ENCODE peak calls at places on chromosome 19, in four cellular contexts. One of them, this sample, is unnamed. For H3K4me1, the result is how much of the 10 kb centered on the place peaks cover.

GRCh38 chr19:35885225-35885624 is 15.1 kb downstream of the NFKBID start:
- DNase-seq in effector memory CD4-positive, alpha-beta T cell: no peak
- DNase-seq in MM.1S: no peak
- DNase-seq in mammary epithelial cell: no peak
- DNase-seq in this sample: no peak

GRCh38 chr19:17357078-17357666 is 19.8 kb downstream of the GTPBP3 start:
- DNase-seq in effector memory CD4-positive, alpha-beta T cell: no peak
- DNase-seq in mammary epithelial cell: no peak
- DNase-seq in MM.1S: no peak
- DNase-seq in this sample: no peak

GRCh38 chr19:18274776-18275356 is 614 bp upstream of the IQCN start:
- DNase-seq in mammary epithelial cell: peak
- DNase-seq in effector memory CD4-positive, alpha-beta T cell: no peak
- DNase-seq in MM.1S: no peak
- DNase-seq in this sample: no peak

GRCh38 chr19:9406798-9407352 is 28.5 kb downstream of the ZNF266 start:
- DNase-seq in effector memory CD4-positive, alpha-beta T cell: no peak
- DNase-seq in MM.1S: no peak
- DNase-seq in mammary epithelial cell: peak
- DNase-seq in this sample: no peak

GRCh38 chr19:17405250-17406038 is at the start of gene BST2:
- DNase-seq in mammary epithelial cell: no peak
- DNase-seq in effector memory CD4-positive, alpha-beta T cell: peak
- DNase-seq in MM.1S: peak
- DNase-seq in this sample: peak

GRCh38 chr19:5250127-5250659 is 90.4 kb downstream of the PTPRS start:
- DNase-seq in mammary epithelial cell: no peak
- DNase-seq in MM.1S: no peak
- DNase-seq in effector memory CD4-positive, alpha-beta T cell: no peak
- DNase-seq in this sample: no peak

GRCh38 chr19:1009043-1009975 is 9.1 kb downstream of the GRIN3B start:
- DNase-seq in MM.1S: no peak
- DNase-seq in effector memory CD4-positive, alpha-beta T cell: no peak
- DNase-seq in mammary epithelial cell: no peak
- DNase-seq in this sample: no peak

GRCh38 chr19:2962018-2962670 is 15.2 kb upstream of the TLE6 start:
- DNase-seq in mammary epithelial cell: peak
- DNase-seq in effector memory CD4-positive, alpha-beta T cell: no peak
- DNase-seq in MM.1S: peak
- DNase-seq in this sample: peak

GRCh38 chr19:17706750-17707181 is 12.5 kb upstream of the MAP1S start:
- DNase-seq in mammary epithelial cell: no peak
- DNase-seq in effector memory CD4-positive, alpha-beta T cell: no peak
- DNase-seq in MM.1S: no peak
- DNase-seq in this sample: peak

GRCh38 chr19:943551-944170 is 17.8 kb downstream of the ARID3A start:
- DNase-seq in MM.1S: no peak
- DNase-seq in effector memory CD4-positive, alpha-beta T cell: no peak
- DNase-seq in mammary epithelial cell: no peak
- DNase-seq in this sample: no peak

GRCh38 chr19:50465986-50466771 is 10.1 kb upstream of the EMC10 start:
- DNase-seq in mammary epithelial cell: no peak
- DNase-seq in MM.1S: no peak
- DNase-seq in effector memory CD4-positive, alpha-beta T cell: no peak
- DNase-seq in this sample: peak

GRCh38 chr19:42601811-42602443 is 7.2 kb upstream of the CEACAM8 start:
- DNase-seq in mammary epithelial cell: peak
- DNase-seq in MM.1S: peak
- DNase-seq in effector memory CD4-positive, alpha-beta T cell: no peak
- DNase-seq in this sample: peak

GRCh38 chr19:50322234-50322633 is 6.9 kb downstream of the KCNC3 start:
- DNase-seq in MM.1S: no peak
- DNase-seq in effector memory CD4-positive, alpha-beta T cell: no peak
- DNase-seq in mammary epithelial cell: no peak
- DNase-seq in this sample: no peak

GRCh38 chr19:48967346-48968178 is 2.5 kb downstream of the FTL start:
- DNase-seq in mammary epithelial cell: no peak
- DNase-seq in MM.1S: no peak
- DNase-seq in effector memory CD4-positive, alpha-beta T cell: no peak
- DNase-seq in this sample: no peak

GRCh38 chr19:29537601-29538000 is 11.8 kb downstream of the VSTM2B start:
- DNase-seq in effector memory CD4-positive, alpha-beta T cell: no peak
- DNase-seq in mammary epithelial cell: no peak
- DNase-seq in MM.1S: no peak
- DNase-seq in this sample: no peak

GRCh38 chr19:11383706-11384048 is 437 bp downstream of the EPOR start:
- DNase-seq in effector memory CD4-positive, alpha-beta T cell: no peak
- DNase-seq in MM.1S: no peak
- DNase-seq in mammary epithelial cell: no peak
- DNase-seq in this sample: no peak

GRCh38 chr19:2330632-2331284 is 2.3 kb downstream of the SPPL2B start:
- DNase-seq in mammary epithelial cell: no peak
- DNase-seq in effector memory CD4-positive, alpha-beta T cell: no peak
- DNase-seq in MM.1S: no peak
- DNase-seq in this sample: no peak

GRCh38 chr19:49691243-49692101 is 556 bp downstream of the CPT1C start:
- DNase-seq in mammary epithelial cell: no peak
- DNase-seq in MM.1S: no peak
- DNase-seq in effector memory CD4-positive, alpha-beta T cell: no peak
- DNase-seq in this sample: peak

GRCh38 chr19:56341948-56342347 is 27.3 kb upstream of the ZSCAN5A start:
- DNase-seq in effector memory CD4-positive, alpha-beta T cell: no peak
- DNase-seq in MM.1S: no peak
- DNase-seq in mammary epithelial cell: no peak
- DNase-seq in this sample: no peak

GRCh38 chr19:55647732-55648656 is at the start of gene CCDC106:
- DNase-seq in effector memory CD4-positive, alpha-beta T cell: no peak
- DNase-seq in MM.1S: peak
- DNase-seq in mammary epithelial cell: peak
- DNase-seq in this sample: peak

GRCh38 chr19:55600336-55601028 is 394 bp downstream of the ZNF524 start:
- DNase-seq in MM.1S: no peak
- DNase-seq in mammary epithelial cell: peak
- DNase-seq in effector memory CD4-positive, alpha-beta T cell: no peak
- DNase-seq in this sample: peak

GRCh38 chr19:55088543-55089265 is 13.0 kb downstream of the EPS8L1 start:
- DNase-seq in MM.1S: peak
- DNase-seq in mammary epithelial cell: peak
- DNase-seq in effector memory CD4-positive, alpha-beta T cell: peak
- DNase-seq in this sample: peak

GRCh38 chr19:52922841-52923781 is at the start of gene ZNF888:
- DNase-seq in MM.1S: peak
- DNase-seq in effector memory CD4-positive, alpha-beta T cell: peak
- DNase-seq in mammary epithelial cell: peak
- DNase-seq in this sample: peak

GRCh38 chr19:14127929-14128509 is 8.4 kb downstream of the ASF1B start:
- DNase-seq in MM.1S: peak
- DNase-seq in effector memory CD4-positive, alpha-beta T cell: no peak
- DNase-seq in mammary epithelial cell: no peak
- DNase-seq in this sample: no peak
- H3K4me1 ChIP-seq in MM.1S: under half
- H3K4me1 ChIP-seq in effector memory CD4-positive, alpha-beta T cell: under half
- H3K4me1 ChIP-seq in mammary epithelial cell: under half
- H3K4me1 ChIP-seq in this sample: under half

GRCh38 chr19:7617735-7618134 is 11.6 kb downstream of the XAB2 start:
- DNase-seq in mammary epithelial cell: no peak
- DNase-seq in MM.1S: no peak
- DNase-seq in effector memory CD4-positive, alpha-beta T cell: no peak
- DNase-seq in this sample: no peak
- H3K4me3 ChIP-seq in mammary epithelial cell: no peak
- H3K4me3 ChIP-seq in MM.1S: no peak
- H3K4me3 ChIP-seq in effector memory CD4-positive, alpha-beta T cell: no peak
- H3K4me3 ChIP-seq in this sample: no peak

DNA sequence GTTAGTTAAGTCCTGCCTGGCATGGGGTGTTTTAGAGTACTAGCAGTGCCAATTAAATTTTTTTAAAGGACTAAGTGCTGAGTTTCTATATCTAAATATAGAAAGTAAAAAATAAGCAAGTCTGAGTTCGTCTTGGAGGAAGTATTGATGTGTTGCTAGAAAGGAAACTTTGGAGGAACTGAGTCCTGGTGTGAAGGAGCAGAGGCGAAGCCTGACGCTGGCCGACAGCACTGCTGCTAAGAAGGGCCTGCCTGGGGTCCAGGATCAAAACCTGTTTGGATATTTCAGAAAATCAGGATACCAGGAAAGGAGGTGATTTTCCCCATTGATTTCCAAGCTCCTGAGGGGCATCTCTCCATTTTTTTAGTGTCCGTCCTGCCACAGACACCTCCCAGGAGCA is 38.3 kb upstream of the NPAS1 start:
- DNase-seq in effector memory CD4-positive, alpha-beta T cell: no peak
- DNase-seq in mammary epithelial cell: no peak
- DNase-seq in MM.1S: no peak
- DNase-seq in this sample: no peak
- H3K4me1 ChIP-seq in effector memory CD4-positive, alpha-beta T cell: under half
- H3K4me1 ChIP-seq in mammary epithelial cell: under half
- H3K4me1 ChIP-seq in MM.1S: under half
- H3K4me1 ChIP-seq in this sample: under half

DNA sequence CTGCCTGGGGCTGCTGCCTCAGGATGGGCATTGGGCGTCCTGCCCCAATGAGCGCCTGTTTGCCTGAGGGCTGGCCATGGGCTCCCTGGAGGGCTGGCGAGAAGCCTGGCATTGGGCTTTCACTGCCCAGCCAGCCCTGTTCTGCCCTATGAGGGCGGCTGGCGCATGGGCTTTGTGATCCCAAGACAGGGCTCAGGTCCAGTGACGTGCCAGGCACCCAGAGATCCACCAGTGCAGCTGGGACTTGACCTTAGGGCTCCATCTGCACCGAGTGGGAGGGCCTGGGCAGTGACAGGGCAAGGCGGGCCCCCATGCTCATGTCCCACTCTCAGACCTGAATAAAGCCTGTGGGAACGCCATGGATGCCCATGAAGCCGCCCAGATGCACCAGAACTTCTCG is 34.3 kb downstream of the MAU2 start:
- DNase-seq in MM.1S: no peak
- DNase-seq in effector memory CD4-positive, alpha-beta T cell: no peak
- DNase-seq in mammary epithelial cell: no peak
- DNase-seq in this sample: no peak
- H3K4me3 ChIP-seq in MM.1S: no peak
- H3K4me3 ChIP-seq in effector memory CD4-positive, alpha-beta T cell: no peak
- H3K4me3 ChIP-seq in mammary epithelial cell: no peak
- H3K4me3 ChIP-seq in this sample: no peak

This sample was measured in HAP-1.